ENCODE peak calls at places on chromosomes 3 and 15, in five cellular contexts. D is frontal cortex, N is posterior cingulate gyrus, S is M059J, X is LoVo. C is an unnamed sample.

GRCh38 chr3:119588112-119588511 is 8.8 kb downstream of the ADPRH start:
- DNase-seq in X (peak), S (no peak), D (no peak), N (no peak), C (peak)

GRCh38 chr15:36403351-36403750 is 176.1 kb upstream of the CDIN1 start:
- DNase-seq in S (no peak), N (no peak), X (no peak), D (no peak), C (no peak)

GRCh38 chr15:84142888-84143337 is 92.7 kb upstream of the GOLGA6L4 start:
- DNase-seq in N (peak), S (peak), D (peak), X (peak), C (peak)

GRCh38 chr3:70658779-70659310 is 346.4 kb upstream of the MDFIC2 start:
- DNase-seq in N (no peak), X (no peak), D (no peak), S (no peak), C (no peak)

GRCh38 chr3:178436773-178437172 is 99.5 kb upstream of the KCNMB2 start:
- DNase-seq in X (peak), S (peak), D (peak), N (no peak), C (no peak)

GRCh38 chr3:54900954-54901591 is 26.8 kb downstream of the LRTM1 start:
- DNase-seq in S (no peak), X (no peak), D (no peak), N (no peak), C (no peak)

GRCh38 chr15:63054985-63055384 is 12.4 kb downstream of the TPM1 start:
- DNase-seq in D (no peak), S (peak), X (no peak), N (no peak), C (no peak)

GRCh38 chr15:51561271-51561670 is 61.3 kb downstream of the DMXL2 start:
- DNase-seq in D (no peak), S (no peak), X (no peak), N (no peak), C (no peak)

C was measured in substantia nigra.